ENCODE peak calls at places on chromosome 1, in seven cellular contexts. P, N, Y, F, I, M and C are unnamed samples.

GRCh38 chr1:6794164-6794563 is 8.9 kb downstream of the CAMTA1 start:
- DNase-seq in F (peak; percentile 54), M (no peak), N (no peak), P (peak; percentile 53), I (no peak), Y (peak; percentile 68), C (no peak)

GRCh38 chr1:67948155-67949075 is 102.0 kb downstream of the DIRAS3 start:
- DNase-seq in N (no peak), I (no peak), M (no peak), F (no peak), Y (peak; percentile 80), P (peak; percentile 41), C (no peak)

GRCh38 chr1:5896706-5897105 is 95.5 kb downstream of the NPHP4 start:
- DNase-seq in I (no peak), M (no peak), Y (no peak), P (no peak), N (no peak), F (no peak), C (no peak)

GRCh38 chr1:209367031-209367813 is 216.3 kb upstream of the CAMK1G start:
- DNase-seq in I (no peak), M (no peak), P (no peak), N (no peak), Y (no peak), F (no peak), C (no peak)

GRCh38 chr1:170131984-170132383 is 13.8 kb upstream of the NTMT2 start:
- DNase-seq in N (peak; percentile 10), P (no peak), M (no peak), F (no peak), Y (no peak), I (no peak), C (no peak)

GRCh38 chr1:155499953-155500621 is 62.5 kb downstream of the ASH1L start:
- DNase-seq in P (no peak), Y (peak; percentile 39), M (no peak), F (peak; percentile 79), I (no peak), N (peak; percentile 67), C (no peak)

GRCh38 chr1:50196081-50196480 is 87.4 kb downstream of the ELAVL4 start:
- DNase-seq in F (no peak), P (no peak), Y (no peak), N (no peak), M (no peak), I (no peak), C (no peak)

GRCh38 chr1:201360901-201361651 is 16.4 kb downstream of the TNNT2 start:
- DNase-seq in I (no peak), P (no peak), Y (no peak), N (no peak), M (no peak), F (no peak), C (no peak)

GRCh38 chr1:54695221-54695620 is 20.4 kb upstream of the TTC4 start:
- DNase-seq in I (no peak), F (no peak), M (no peak), P (no peak), N (no peak), Y (no peak), C (no peak)

GRCh38 chr1:190353538-190354101 is 124.0 kb downstream of the BRINP3 start:
- DNase-seq in Y (no peak), F (no peak), N (no peak), P (no peak), I (no peak), M (no peak), C (no peak)

GRCh38 chr1:4017636-4018365 is 117.7 kb upstream of the C1orf174 start:
- DNase-seq in I (no peak), P (no peak), N (no peak), F (no peak), Y (no peak), M (no peak), C (no peak)

GRCh38 chr1:151047591-151047924 is at the start of gene C1orf56:
- DNase-seq in M (no peak), F (peak; percentile 58), Y (peak; percentile 75), P (peak; percentile 76), I (peak; percentile 77), N (peak; percentile 77), C (peak; percentile 57)

GRCh38 chr1:99005142-99005491 is 456 bp upstream of the PLPPR5 start:
- DNase-seq in F (no peak), Y (peak; percentile 15), I (no peak), N (no peak), M (no peak), P (no peak), C (no peak)

GRCh38 chr1:40508375-40509341 is at the start of gene EXO5:
- DNase-seq in N (peak; percentile 85), Y (peak; percentile 78), M (no peak), P (peak; percentile 64), I (peak; percentile 81), F (peak; percentile 77), C (peak; percentile 66)

GRCh38 chr1:38826262-38826661 is 33.3 kb downstream of the RRAGC start:
- DNase-seq in Y (no peak), P (no peak), M (no peak), I (no peak), N (no peak), F (no peak), C (no peak)

GRCh38 chr1:173862769-173863223 is 5.0 kb downstream of the GAS5 start:
- DNase-seq in P (no peak), N (no peak), F (no peak), I (no peak), Y (no peak), M (no peak), C (no peak)

GRCh38 chr1:240484804-240485441 is 127.0 kb downstream of the GREM2 start:
- DNase-seq in I (no peak), Y (no peak), P (no peak), M (no peak), N (no peak), F (no peak), C (no peak)

GRCh38 chr1:29544406-29544805 is 308.1 kb downstream of the PTPRU start:
- DNase-seq in P (no peak), M (no peak), I (no peak), F (no peak), Y (no peak), N (no peak), C (no peak)

GRCh38 chr1:117346206-117346928 is 20.9 kb upstream of the MAN1A2 start:
- DNase-seq in N (no peak), M (no peak), Y (no peak), I (no peak), P (no peak), F (no peak), C (no peak)

GRCh38 chr1:32981003-32981909 is 16.6 kb upstream of the RNF19B start:
- DNase-seq in Y (peak; percentile 78), M (no peak), P (peak; percentile 91), F (peak; percentile 93), I (peak; percentile 67), N (peak; percentile 76), C (no peak)

GRCh38 chr1:5882367-5883128 is 109.7 kb downstream of the NPHP4 start:
- DNase-seq in F (no peak), N (no peak), Y (no peak), M (no peak), P (no peak), I (no peak), C (no peak)

GRCh38 chr1:2829846-2830615 is 28.5 kb upstream of the TTC34 start:
- DNase-seq in M (no peak), P (no peak), Y (no peak), I (no peak), N (no peak), F (no peak), C (no peak)

GRCh38 chr1:245771521-245772281 is 616.9 kb downstream of the KIF26B start:
- DNase-seq in M (no peak), P (peak; percentile 8), I (no peak), N (no peak), Y (peak; percentile 74), F (no peak), C (no peak)

GRCh38 chr1:118960026-118960561 is 28.0 kb downstream of the TBX15 start:
- DNase-seq in N (no peak), I (no peak), M (no peak), F (peak; percentile 24), P (peak; percentile 5), Y (no peak), C (no peak)

GRCh38 chr1:118960567-118961136 is 27.5 kb downstream of the TBX15 start:
- DNase-seq in M (no peak), N (peak; percentile 40), P (peak; percentile 88), F (peak; percentile 98), Y (peak; percentile 29), I (peak; percentile 71), C (no peak)

GRCh38 chr1:118961156-118961555 is 27.0 kb downstream of the TBX15 start:
- DNase-seq in P (peak; percentile 3), N (no peak), M (no peak), Y (no peak), F (no peak), I (no peak), C (no peak)

GRCh38 chr1:118963138-118963455 is 25.0 kb downstream of the TBX15 start:
- DNase-seq in N (no peak), Y (no peak), F (no peak), I (no peak), P (no peak), M (no peak), C (no peak)

GRCh38 chr1:118963456-118964430 is 24.4 kb downstream of the TBX15 start:
- DNase-seq in P (peak; percentile 55), I (peak; percentile 50), Y (peak; percentile 57), M (no peak), F (peak; percentile 27), N (no peak), C (no peak)
- H3K27ac ChIP-seq in P (peak overlapping the region; percentile 77), I (peak overlapping the region; percentile 26), Y (no peak overlapping the region), M (no peak overlapping the region), F (no peak overlapping the region), N (no peak overlapping the region), C (no peak overlapping the region)

GRCh38 chr1:180042994-180043622 is 88.5 kb downstream of the CEP350 start:
- DNase-seq in I (no peak), M (no peak), F (no peak), Y (peak; percentile 25), N (no peak), P (no peak), C (no peak)
- H3K27ac ChIP-seq in I (no peak overlapping the region), M (no peak overlapping the region), F (no peak overlapping the region), Y (peak overlapping the region; percentile 83), N (no peak overlapping the region), P (no peak overlapping the region), C (no peak overlapping the region)

GRCh38 chr1:115746021-115746690 is 22.4 kb downstream of the CASQ2 start:
- DNase-seq in N (no peak), I (no peak), Y (no peak), M (no peak), P (no peak), F (peak; percentile 68), C (no peak)

GRCh38 chr1:115748396-115749130 is 20.0 kb downstream of the CASQ2 start:
- DNase-seq in Y (peak; percentile 93), M (no peak), N (no peak), I (no peak), F (peak; percentile 8), P (peak; percentile 16), C (no peak)

DNA sequence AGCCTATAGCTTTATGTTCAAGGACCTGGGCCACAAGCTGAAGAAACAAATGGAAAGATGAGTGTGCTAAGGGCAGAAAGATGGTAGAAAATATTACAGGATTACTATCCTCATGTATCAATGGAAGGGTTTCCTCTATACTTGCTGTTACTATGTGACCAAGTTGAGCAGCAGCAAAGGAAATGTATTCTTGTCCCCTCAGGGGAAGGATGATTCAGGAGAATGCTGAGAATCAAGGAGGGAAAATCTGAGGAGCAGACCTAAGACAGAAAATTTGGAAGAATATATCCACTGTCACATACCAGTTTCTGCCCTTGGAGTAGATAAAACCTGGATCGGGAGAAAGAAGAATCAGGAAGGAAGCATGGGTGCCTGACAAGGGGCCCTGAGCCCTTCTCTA is 23.6 kb downstream of the CASQ2 start:
- DNase-seq in I (no peak), N (no peak), Y (no peak), M (no peak), F (no peak), P (no peak), C (no peak)
- H3K27ac ChIP-seq in I (no peak overlapping the region), N (no peak overlapping the region), Y (no peak overlapping the region), M (no peak overlapping the region), F (no peak overlapping the region), P (no peak overlapping the region), C (no peak overlapping the region)

GRCh38 chr1:31934706-31935629 is 3.2 kb downstream of the PTP4A2 start:
- DNase-seq in N (peak; percentile 38), I (no peak), Y (no peak), F (peak; percentile 66), M (no peak), P (peak; percentile 40), C (no peak)
- H3K27ac ChIP-seq in N (peak overlapping the region; percentile 97), I (peak overlapping the region; percentile 47), Y (peak overlapping the region; percentile 66), F (peak overlapping the region; percentile 61), M (peak overlapping the region; percentile 96), P (peak overlapping the region; percentile 99), C (no peak overlapping the region)